ENCODE peak calls at places on chromosomes 5 and 9, in six cellular contexts. One of them, this sample, is unnamed.

GRCh38 chr5:148584103-148584502 is 70.2 kb downstream of the HTR4 start:
- DNase-seq in HCT116: no peak
- DNase-seq in tibial nerve: no peak
- DNase-seq in stomach: no peak
- DNase-seq in transverse colon: no peak
- DNase-seq in heart left ventricle: no peak
- DNase-seq in this sample: no peak

GRCh38 chr5:138241688-138242547 is 28.8 kb upstream of the CDC23 start:
- DNase-seq in HCT116: no peak
- DNase-seq in tibial nerve: peak; percentile 9
- DNase-seq in stomach: peak; percentile 35
- DNase-seq in transverse colon: no peak
- DNase-seq in heart left ventricle: peak; percentile 35
- DNase-seq in this sample: peak; percentile 52

GRCh38 chr9:137611623-137612609 is 6.4 kb downstream of the ARRDC1 start:
- DNase-seq in HCT116: peak; percentile 90
- DNase-seq in tibial nerve: no peak
- DNase-seq in stomach: peak; percentile 97
- DNase-seq in transverse colon: peak; percentile 94
- DNase-seq in heart left ventricle: no peak
- DNase-seq in this sample: no peak

GRCh38 chr9:116937361-116937760 is 250.3 kb downstream of the TRIM32 start:
- DNase-seq in HCT116: no peak
- DNase-seq in tibial nerve: no peak
- DNase-seq in stomach: no peak
- DNase-seq in transverse colon: no peak
- DNase-seq in heart left ventricle: no peak
- DNase-seq in this sample: no peak

GRCh38 chr5:125220284-125220683 is 473.8 kb upstream of the ZNF608 start:
- DNase-seq in HCT116: no peak
- DNase-seq in tibial nerve: no peak
- DNase-seq in stomach: no peak
- DNase-seq in transverse colon: no peak
- DNase-seq in heart left ventricle: no peak
- DNase-seq in this sample: no peak

GRCh38 chr5:27316283-27316675 is 277.9 kb upstream of the CDH9 start:
- DNase-seq in HCT116: no peak
- DNase-seq in tibial nerve: no peak
- DNase-seq in stomach: no peak
- DNase-seq in transverse colon: no peak
- DNase-seq in heart left ventricle: no peak
- DNase-seq in this sample: no peak

GRCh38 chr9:115416299-115416698 is 298.3 kb upstream of the TNC start:
- DNase-seq in HCT116: no peak
- DNase-seq in tibial nerve: no peak
- DNase-seq in stomach: no peak
- DNase-seq in transverse colon: peak; percentile 8
- DNase-seq in heart left ventricle: no peak
- DNase-seq in this sample: no peak

GRCh38 chr5:150080696-150081435 is 5.5 kb downstream of the CSF1R start:
- DNase-seq in HCT116: no peak
- DNase-seq in tibial nerve: no peak
- DNase-seq in stomach: peak; percentile 16
- DNase-seq in transverse colon: no peak
- DNase-seq in heart left ventricle: no peak
- DNase-seq in this sample: no peak

GRCh38 chr5:125180222-125180621 is 433.8 kb upstream of the ZNF608 start:
- DNase-seq in HCT116: no peak
- DNase-seq in tibial nerve: no peak
- DNase-seq in stomach: no peak
- DNase-seq in transverse colon: no peak
- DNase-seq in heart left ventricle: no peak
- DNase-seq in this sample: no peak

GRCh38 chr5:74576941-74577456 is 63.5 kb downstream of the ENC1 start:
- DNase-seq in HCT116: no peak
- DNase-seq in tibial nerve: no peak
- DNase-seq in stomach: no peak
- DNase-seq in transverse colon: no peak
- DNase-seq in heart left ventricle: no peak
- DNase-seq in this sample: no peak

GRCh38 chr5:135460246-135461033 is 8.3 kb upstream of the TIFAB start:
- DNase-seq in HCT116: no peak
- DNase-seq in tibial nerve: no peak
- DNase-seq in stomach: no peak
- DNase-seq in transverse colon: no peak
- DNase-seq in heart left ventricle: no peak
- DNase-seq in this sample: no peak

GRCh38 chr5:60352992-60353391 is 347.0 kb downstream of the DEPDC1B start:
- DNase-seq in HCT116: no peak
- DNase-seq in tibial nerve: no peak
- DNase-seq in stomach: peak; percentile 80
- DNase-seq in transverse colon: peak; percentile 38
- DNase-seq in heart left ventricle: no peak
- DNase-seq in this sample: no peak

GRCh38 chr9:18182636-18183035 is 291.3 kb upstream of the ADAMTSL1 start:
- DNase-seq in HCT116: no peak
- DNase-seq in tibial nerve: no peak
- DNase-seq in stomach: no peak
- DNase-seq in transverse colon: peak; percentile 53
- DNase-seq in heart left ventricle: no peak
- DNase-seq in this sample: no peak

GRCh38 chr5:43615445-43616184 is 12.6 kb downstream of the NNT start:
- DNase-seq in HCT116: no peak
- DNase-seq in tibial nerve: no peak
- DNase-seq in stomach: no peak
- DNase-seq in transverse colon: no peak
- DNase-seq in heart left ventricle: no peak
- DNase-seq in this sample: no peak

GRCh38 chr9:116713266-116713665 is 26.2 kb downstream of the TRIM32 start:
- DNase-seq in HCT116: no peak
- DNase-seq in tibial nerve: no peak
- DNase-seq in stomach: no peak
- DNase-seq in transverse colon: no peak
- DNase-seq in heart left ventricle: no peak
- DNase-seq in this sample: no peak

GRCh38 chr5:73120222-73121108 is at the start of gene TMEM171:
- DNase-seq in HCT116: peak; percentile 16
- DNase-seq in tibial nerve: no peak
- DNase-seq in stomach: peak; percentile 82
- DNase-seq in transverse colon: peak; percentile 86
- DNase-seq in heart left ventricle: no peak
- DNase-seq in this sample: peak; percentile 56

GRCh38 chr9:108551030-108551964 is 304.5 kb downstream of the ACTL7B start:
- DNase-seq in HCT116: peak; percentile 62
- DNase-seq in tibial nerve: no peak
- DNase-seq in stomach: no peak
- DNase-seq in transverse colon: no peak
- DNase-seq in heart left ventricle: no peak
- DNase-seq in this sample: no peak

GRCh38 chr9:71755869-71756268 is 12.4 kb downstream of the CEMIP2 start:
- DNase-seq in HCT116: no peak
- DNase-seq in tibial nerve: no peak
- DNase-seq in stomach: no peak
- DNase-seq in transverse colon: no peak
- DNase-seq in heart left ventricle: no peak
- DNase-seq in this sample: peak; percentile 18
- TF ChIP-seq POLR2A in HCT116: no peak
- TF ChIP-seq POLR2A in tibial nerve: no peak
- TF ChIP-seq POLR2A in stomach: no peak
- TF ChIP-seq POLR2A in transverse colon: no peak
- TF ChIP-seq POLR2A in heart left ventricle: no peak
- TF ChIP-seq POLR2A in this sample: no peak

DNA sequence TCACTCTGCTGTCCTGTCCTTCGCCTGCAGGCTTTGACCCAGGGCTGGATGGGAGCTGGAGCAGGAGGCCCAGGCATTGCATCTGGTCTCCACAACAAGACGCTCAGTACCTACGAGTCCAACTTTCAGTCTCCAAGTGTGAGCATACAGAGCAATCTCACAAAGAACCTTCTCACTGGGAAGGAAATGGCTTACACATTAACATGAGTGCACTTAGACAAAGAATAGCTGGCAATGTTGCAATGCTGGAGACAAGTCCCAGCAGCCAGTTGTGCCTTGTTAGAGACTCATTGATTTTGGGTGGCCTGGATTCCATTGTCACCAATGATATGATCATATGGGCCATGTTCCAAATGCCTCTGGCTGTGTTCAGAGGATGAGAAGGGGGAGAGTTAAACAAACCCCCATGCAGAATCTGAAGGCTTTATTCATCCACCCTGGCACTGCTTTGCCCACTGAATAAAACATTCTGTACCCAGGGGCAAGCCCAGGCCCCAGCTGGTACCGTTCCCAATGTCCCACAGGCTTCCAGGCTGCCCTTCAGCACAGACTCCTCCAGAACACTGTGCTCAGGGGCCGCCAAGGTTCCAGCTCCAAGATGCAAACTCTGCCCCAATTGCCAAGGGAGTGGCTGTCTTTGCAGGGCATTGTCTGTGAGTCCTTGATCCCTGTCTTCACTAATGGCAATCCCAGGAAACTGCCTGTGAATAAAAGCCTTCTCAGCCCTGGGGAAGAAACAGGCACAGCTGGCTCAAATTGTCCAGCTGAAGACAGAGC is 185.5 kb downstream of the HSD17B3 start:
- DNase-seq in HCT116: no peak
- DNase-seq in tibial nerve: no peak
- DNase-seq in stomach: peak; percentile 78
- DNase-seq in transverse colon: peak; percentile 47
- DNase-seq in heart left ventricle: no peak
- DNase-seq in this sample: no peak
- TF ChIP-seq POLR2A in HCT116: no peak
- TF ChIP-seq POLR2A in tibial nerve: no peak
- TF ChIP-seq POLR2A in stomach: no peak
- TF ChIP-seq POLR2A in transverse colon: no peak
- TF ChIP-seq POLR2A in heart left ventricle: no peak
- TF ChIP-seq POLR2A in this sample: no peak

GRCh38 chr9:99255651-99256050 is 33.6 kb downstream of the SEC61B start:
- DNase-seq in HCT116: no peak
- DNase-seq in tibial nerve: no peak
- DNase-seq in stomach: no peak
- DNase-seq in transverse colon: no peak
- DNase-seq in heart left ventricle: no peak
- DNase-seq in this sample: no peak

GRCh38 chr9:99261923-99262322 is 39.8 kb downstream of the SEC61B start:
- DNase-seq in HCT116: no peak
- DNase-seq in tibial nerve: no peak
- DNase-seq in stomach: no peak
- DNase-seq in transverse colon: no peak
- DNase-seq in heart left ventricle: no peak
- DNase-seq in this sample: no peak

GRCh38 chr9:99262949-99263418 is 40.9 kb downstream of the SEC61B start:
- DNase-seq in HCT116: no peak
- DNase-seq in tibial nerve: no peak
- DNase-seq in stomach: no peak
- DNase-seq in transverse colon: no peak
- DNase-seq in heart left ventricle: no peak
- DNase-seq in this sample: no peak

GRCh38 chr9:99257723-99258364 is 35.8 kb downstream of the SEC61B start:
- DNase-seq in HCT116: no peak
- DNase-seq in tibial nerve: no peak
- DNase-seq in stomach: no peak
- DNase-seq in transverse colon: no peak
- DNase-seq in heart left ventricle: no peak
- DNase-seq in this sample: no peak

GRCh38 chr9:99259231-99259918 is 37.3 kb downstream of the SEC61B start:
- DNase-seq in HCT116: no peak
- DNase-seq in tibial nerve: peak; percentile 64
- DNase-seq in stomach: peak; percentile 73
- DNase-seq in transverse colon: peak; percentile 42
- DNase-seq in heart left ventricle: peak; percentile 96
- DNase-seq in this sample: peak; percentile 45
- TF ChIP-seq POLR2A in HCT116: no peak
- TF ChIP-seq POLR2A in tibial nerve: peak; percentile 17
- TF ChIP-seq POLR2A in stomach: no peak
- TF ChIP-seq POLR2A in transverse colon: no peak
- TF ChIP-seq POLR2A in heart left ventricle: no peak
- TF ChIP-seq POLR2A in this sample: no peak

GRCh38 chr5:119329701-119330100 is 26.1 kb upstream of the TNFAIP8 start:
- DNase-seq in HCT116: no peak
- DNase-seq in tibial nerve: no peak
- DNase-seq in stomach: no peak
- DNase-seq in transverse colon: no peak
- DNase-seq in heart left ventricle: no peak
- DNase-seq in this sample: peak; percentile 56
- TF ChIP-seq POLR2A in HCT116: no peak
- TF ChIP-seq POLR2A in tibial nerve: no peak
- TF ChIP-seq POLR2A in stomach: no peak
- TF ChIP-seq POLR2A in transverse colon: no peak
- TF ChIP-seq POLR2A in heart left ventricle: no peak
- TF ChIP-seq POLR2A in this sample: no peak

DNA sequence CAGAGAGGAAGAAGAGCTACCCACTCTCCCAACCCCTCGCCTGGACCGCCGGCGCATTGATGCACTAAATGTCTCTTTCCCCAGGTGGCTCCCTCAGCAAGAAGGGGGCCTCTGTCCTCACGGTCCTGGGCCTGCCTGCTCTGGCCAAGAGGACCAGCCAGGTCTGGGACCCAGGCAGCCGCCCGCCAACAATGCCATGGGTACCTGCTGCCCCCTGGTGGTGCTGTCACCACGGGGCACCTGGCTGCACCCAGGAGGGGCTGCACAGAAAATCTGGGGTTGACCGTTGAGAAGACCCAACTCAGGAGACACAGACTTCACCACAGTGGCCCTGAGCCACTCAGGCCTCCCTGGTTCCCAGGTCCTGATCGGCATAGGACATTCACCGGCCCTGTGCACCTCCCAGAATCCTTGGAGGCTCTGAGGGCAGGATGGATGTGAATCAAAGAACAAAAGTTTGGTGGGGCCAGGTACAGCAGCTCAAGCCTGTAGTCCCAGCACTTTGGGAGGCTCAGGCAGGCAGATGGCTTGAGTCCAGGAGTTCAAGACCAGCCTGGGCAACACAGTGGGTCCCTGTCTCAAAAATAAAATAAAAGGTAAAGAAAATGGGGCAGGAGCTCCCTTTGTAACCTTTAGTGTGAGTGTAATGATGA is 2.4 kb upstream of the VAV2 start:
- DNase-seq in HCT116: peak; percentile 46
- DNase-seq in tibial nerve: peak; percentile 79
- DNase-seq in stomach: peak; percentile 83
- DNase-seq in transverse colon: peak; percentile 86
- DNase-seq in heart left ventricle: peak; percentile 83
- DNase-seq in this sample: peak; percentile 61
- TF ChIP-seq POLR2A in HCT116: no peak
- TF ChIP-seq POLR2A in tibial nerve: no peak
- TF ChIP-seq POLR2A in stomach: no peak
- TF ChIP-seq POLR2A in transverse colon: no peak
- TF ChIP-seq POLR2A in heart left ventricle: no peak
- TF ChIP-seq POLR2A in this sample: no peak

GRCh38 chr9:127980706-127981558 is at the start of gene EEIG1:
- DNase-seq in HCT116: peak; percentile 61
- DNase-seq in tibial nerve: peak; percentile 91
- DNase-seq in stomach: peak; percentile 96
- DNase-seq in transverse colon: peak; percentile 98
- DNase-seq in heart left ventricle: peak; percentile 96
- DNase-seq in this sample: peak; percentile 97
- TF ChIP-seq POLR2A in HCT116: peak; percentile 80
- TF ChIP-seq POLR2A in tibial nerve: peak; percentile 89
- TF ChIP-seq POLR2A in stomach: peak; percentile 29
- TF ChIP-seq POLR2A in transverse colon: peak; percentile 87
- TF ChIP-seq POLR2A in heart left ventricle: peak; percentile 48
- TF ChIP-seq POLR2A in this sample: peak; percentile 69

GRCh38 chr5:6713274-6714181 is at the start of gene TENT4A:
- DNase-seq in HCT116: no peak
- DNase-seq in tibial nerve: no peak
- DNase-seq in stomach: no peak
- DNase-seq in transverse colon: peak; percentile 46
- DNase-seq in heart left ventricle: peak; percentile 70
- DNase-seq in this sample: peak; percentile 72
- TF ChIP-seq POLR2A in HCT116: no peak
- TF ChIP-seq POLR2A in tibial nerve: no peak
- TF ChIP-seq POLR2A in stomach: no peak
- TF ChIP-seq POLR2A in transverse colon: no peak
- TF ChIP-seq POLR2A in heart left ventricle: no peak
- TF ChIP-seq POLR2A in this sample: no peak

This sample was measured in erythroblast.